ENCODE peak calls at places on chromosomes 16 and 17, in ten cellular contexts. One of them, this sample, is unnamed.
A peak's percentile ranks its signal among the peaks of the same experiment; 100 is the strongest.

GRCh38 chr16:74257061-74257460 is 39.6 kb upstream of the PSMD7 start:
- ATAC-seq in upper lobe of left lung: no peak
- ATAC-seq in heart left ventricle: no peak
- ATAC-seq in GM12878: peak; percentile 55
- ATAC-seq in HepG2: no peak
- ATAC-seq in right lobe of liver: no peak
- ATAC-seq in gastrocnemius medialis: no peak
- ATAC-seq in HCT116: no peak
- ATAC-seq in A549: no peak
- ATAC-seq in IMR-90: no peak
- ATAC-seq in this sample: no peak

GRCh38 chr16:81516478-81517149 is 72.0 kb downstream of the CMIP start:
- ATAC-seq in upper lobe of left lung: no peak
- ATAC-seq in heart left ventricle: no peak
- ATAC-seq in GM12878: no peak
- ATAC-seq in HepG2: no peak
- ATAC-seq in right lobe of liver: no peak
- ATAC-seq in gastrocnemius medialis: no peak
- ATAC-seq in HCT116: no peak
- ATAC-seq in A549: no peak
- ATAC-seq in IMR-90: no peak
- ATAC-seq in this sample: no peak

GRCh38 chr17:63740464-63741181 is 976 bp downstream of the STRADA start:
- ATAC-seq in upper lobe of left lung: no peak
- ATAC-seq in heart left ventricle: peak; percentile 2
- ATAC-seq in GM12878: peak; percentile 1
- ATAC-seq in HepG2: peak; percentile 6
- ATAC-seq in right lobe of liver: peak; percentile 0
- ATAC-seq in gastrocnemius medialis: no peak
- ATAC-seq in HCT116: no peak
- ATAC-seq in A549: peak; percentile 16
- ATAC-seq in IMR-90: no peak
- ATAC-seq in this sample: no peak

GRCh38 chr16:67926181-67926742 is 5.4 kb downstream of the CTRL start:
- ATAC-seq in upper lobe of left lung: no peak
- ATAC-seq in heart left ventricle: no peak
- ATAC-seq in GM12878: peak; percentile 24
- ATAC-seq in HepG2: peak; percentile 43
- ATAC-seq in right lobe of liver: no peak
- ATAC-seq in gastrocnemius medialis: peak; percentile 71
- ATAC-seq in HCT116: peak; percentile 52
- ATAC-seq in A549: peak; percentile 59
- ATAC-seq in IMR-90: peak; percentile 9
- ATAC-seq in this sample: no peak

GRCh38 chr17:7560172-7561027 is 1.3 kb upstream of the SENP3 start:
- ATAC-seq in upper lobe of left lung: peak; percentile 67
- ATAC-seq in heart left ventricle: peak; percentile 41
- ATAC-seq in GM12878: peak; percentile 73
- ATAC-seq in HepG2: peak; percentile 74
- ATAC-seq in right lobe of liver: peak; percentile 55
- ATAC-seq in gastrocnemius medialis: no peak
- ATAC-seq in HCT116: peak; percentile 65
- ATAC-seq in A549: peak; percentile 76
- ATAC-seq in IMR-90: peak; percentile 45
- ATAC-seq in this sample: no peak

GRCh38 chr17:70484050-70484449 is 314.7 kb downstream of the KCNJ2 start:
- ATAC-seq in upper lobe of left lung: peak; percentile 77
- ATAC-seq in heart left ventricle: no peak
- ATAC-seq in GM12878: no peak
- ATAC-seq in HepG2: no peak
- ATAC-seq in right lobe of liver: no peak
- ATAC-seq in gastrocnemius medialis: no peak
- ATAC-seq in HCT116: no peak
- ATAC-seq in A549: peak; percentile 39
- ATAC-seq in IMR-90: no peak
- ATAC-seq in this sample: no peak

GRCh38 chr17:49756323-49756722 is 7.6 kb downstream of the FAM117A start:
- ATAC-seq in upper lobe of left lung: no peak
- ATAC-seq in heart left ventricle: no peak
- ATAC-seq in GM12878: no peak
- ATAC-seq in HepG2: no peak
- ATAC-seq in right lobe of liver: no peak
- ATAC-seq in gastrocnemius medialis: no peak
- ATAC-seq in HCT116: no peak
- ATAC-seq in A549: no peak
- ATAC-seq in IMR-90: no peak
- ATAC-seq in this sample: no peak

GRCh38 chr16:88298166-88298881 is 84.4 kb upstream of the ZNF469 start:
- ATAC-seq in upper lobe of left lung: no peak
- ATAC-seq in heart left ventricle: peak; percentile 77
- ATAC-seq in GM12878: no peak
- ATAC-seq in HepG2: no peak
- ATAC-seq in right lobe of liver: no peak
- ATAC-seq in gastrocnemius medialis: no peak
- ATAC-seq in HCT116: no peak
- ATAC-seq in A549: no peak
- ATAC-seq in IMR-90: peak; percentile 29
- ATAC-seq in this sample: peak; percentile 53

DNA sequence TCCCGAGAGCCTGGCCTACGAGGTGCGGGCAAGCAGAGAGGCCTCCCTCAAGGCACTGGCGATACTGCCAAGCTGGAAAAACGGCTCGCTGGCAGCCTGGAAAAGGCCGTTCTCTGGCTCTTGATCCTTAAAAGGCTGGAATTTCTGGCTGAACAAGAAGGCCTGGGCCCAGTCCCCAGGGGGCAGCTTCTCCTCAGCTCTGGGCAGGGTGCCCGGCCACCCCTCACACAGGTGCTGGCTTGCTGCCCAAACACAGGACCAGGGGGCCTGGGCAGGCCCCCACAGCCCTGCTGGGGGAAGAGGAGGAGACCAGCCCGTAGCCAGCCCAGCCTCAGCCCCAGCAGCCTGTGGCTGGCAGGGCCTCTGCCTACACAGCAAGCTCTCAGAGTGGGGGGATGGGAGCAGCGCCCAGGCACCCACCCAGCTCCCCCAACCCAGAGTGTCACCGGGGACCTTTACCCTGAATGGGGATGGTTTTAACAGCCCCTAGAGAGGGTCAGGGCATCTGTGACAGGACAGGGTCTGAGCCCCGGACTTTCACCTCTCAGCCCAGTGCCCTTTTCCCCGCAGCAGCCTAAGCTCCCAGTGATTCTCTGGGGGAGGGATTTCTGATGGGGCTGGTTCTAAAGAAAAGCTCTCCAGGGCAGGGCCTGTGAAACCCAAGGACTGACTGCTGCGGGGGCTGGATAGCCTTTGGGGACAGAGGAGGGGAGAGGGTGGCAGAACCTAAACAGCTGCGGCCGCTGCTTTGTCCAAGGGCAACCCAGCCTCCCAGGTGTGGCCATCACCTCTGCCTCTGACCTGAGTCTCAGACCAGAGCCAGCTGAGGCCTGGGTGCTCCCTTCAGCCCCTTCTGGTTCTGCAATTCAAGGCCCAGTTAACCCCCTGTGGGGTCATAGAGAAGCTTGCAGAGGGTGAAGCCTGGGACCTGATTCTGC is 38.6 kb upstream of the TOB1 start:
- ATAC-seq in upper lobe of left lung: peak; percentile 73
- ATAC-seq in heart left ventricle: peak; percentile 63
- ATAC-seq in GM12878: peak; percentile 46
- ATAC-seq in HepG2: peak; percentile 74
- ATAC-seq in right lobe of liver: peak; percentile 77
- ATAC-seq in gastrocnemius medialis: peak; percentile 59
- ATAC-seq in HCT116: peak; percentile 35
- ATAC-seq in A549: peak; percentile 33
- ATAC-seq in IMR-90: peak; percentile 57
- ATAC-seq in this sample: peak; percentile 71
- TF ChIP-seq POLR2A in upper lobe of left lung: no peak
- TF ChIP-seq POLR2A in heart left ventricle: no peak
- TF ChIP-seq POLR2A in GM12878: no peak
- TF ChIP-seq POLR2A in HepG2: peak; percentile 62
- TF ChIP-seq POLR2A in right lobe of liver: peak; percentile 69
- TF ChIP-seq POLR2A in gastrocnemius medialis: peak; percentile 14
- TF ChIP-seq POLR2A in HCT116: no peak
- TF ChIP-seq POLR2A in A549: no peak
- TF ChIP-seq POLR2A in IMR-90: no peak
- TF ChIP-seq POLR2A in this sample: no peak

GRCh38 chr17:17783825-17784598 is 52.8 kb downstream of the SREBF1 start:
- ATAC-seq in upper lobe of left lung: peak; percentile 2
- ATAC-seq in heart left ventricle: peak; percentile 3
- ATAC-seq in GM12878: peak; percentile 40
- ATAC-seq in HepG2: no peak
- ATAC-seq in right lobe of liver: no peak
- ATAC-seq in gastrocnemius medialis: peak; percentile 28
- ATAC-seq in HCT116: no peak
- ATAC-seq in A549: no peak
- ATAC-seq in IMR-90: no peak
- ATAC-seq in this sample: no peak

GRCh38 chr17:17782425-17783120 is 54.2 kb downstream of the SREBF1 start:
- ATAC-seq in upper lobe of left lung: no peak
- ATAC-seq in heart left ventricle: peak; percentile 10
- ATAC-seq in GM12878: peak; percentile 43
- ATAC-seq in HepG2: peak; percentile 8
- ATAC-seq in right lobe of liver: peak; percentile 14
- ATAC-seq in gastrocnemius medialis: peak; percentile 32
- ATAC-seq in HCT116: peak; percentile 34
- ATAC-seq in A549: no peak
- ATAC-seq in IMR-90: no peak
- ATAC-seq in this sample: no peak

GRCh38 chr17:17780941-17781590 is 55.7 kb downstream of the SREBF1 start:
- ATAC-seq in upper lobe of left lung: no peak
- ATAC-seq in heart left ventricle: peak; percentile 1
- ATAC-seq in GM12878: no peak
- ATAC-seq in HepG2: peak; percentile 1
- ATAC-seq in right lobe of liver: no peak
- ATAC-seq in gastrocnemius medialis: no peak
- ATAC-seq in HCT116: peak; percentile 16
- ATAC-seq in A549: peak; percentile 20
- ATAC-seq in IMR-90: no peak
- ATAC-seq in this sample: peak; percentile 32

GRCh38 chr17:17783121-17783824 is 53.5 kb downstream of the SREBF1 start:
- ATAC-seq in upper lobe of left lung: no peak
- ATAC-seq in heart left ventricle: peak; percentile 55
- ATAC-seq in GM12878: peak; percentile 74
- ATAC-seq in HepG2: peak; percentile 28
- ATAC-seq in right lobe of liver: peak; percentile 75
- ATAC-seq in gastrocnemius medialis: peak; percentile 61
- ATAC-seq in HCT116: peak; percentile 72
- ATAC-seq in A549: no peak
- ATAC-seq in IMR-90: peak; percentile 24
- ATAC-seq in this sample: no peak

GRCh38 chr17:17781591-17782424 is 55.0 kb downstream of the SREBF1 start:
- ATAC-seq in upper lobe of left lung: no peak
- ATAC-seq in heart left ventricle: peak; percentile 73
- ATAC-seq in GM12878: peak; percentile 27
- ATAC-seq in HepG2: peak; percentile 44
- ATAC-seq in right lobe of liver: peak; percentile 40
- ATAC-seq in gastrocnemius medialis: peak; percentile 66
- ATAC-seq in HCT116: peak; percentile 44
- ATAC-seq in A549: peak; percentile 26
- ATAC-seq in IMR-90: peak; percentile 32
- ATAC-seq in this sample: peak; percentile 81
- H3K4me1 ChIP-seq in upper lobe of left lung: peaks cover 48% of the 10 kb centered on the region
- H3K4me1 ChIP-seq in heart left ventricle: peaks cover 7% of the 10 kb centered on the region
- H3K4me1 ChIP-seq in GM12878: peaks cover 11% of the 10 kb centered on the region
- H3K4me1 ChIP-seq in HepG2: peaks cover 78% of the 10 kb centered on the region
- H3K4me1 ChIP-seq in right lobe of liver: no peaks in the 10 kb centered on the region
- H3K4me1 ChIP-seq in gastrocnemius medialis: peaks cover 57% of the 10 kb centered on the region
- H3K4me1 ChIP-seq in HCT116: peaks cover 72% of the 10 kb centered on the region
- H3K4me1 ChIP-seq in A549: peaks cover 62% of the 10 kb centered on the region
- H3K4me1 ChIP-seq in IMR-90: peaks cover 46% of the 10 kb centered on the region
- H3K4me1 ChIP-seq in this sample: peaks cover 2% of the 10 kb centered on the region

DNA sequence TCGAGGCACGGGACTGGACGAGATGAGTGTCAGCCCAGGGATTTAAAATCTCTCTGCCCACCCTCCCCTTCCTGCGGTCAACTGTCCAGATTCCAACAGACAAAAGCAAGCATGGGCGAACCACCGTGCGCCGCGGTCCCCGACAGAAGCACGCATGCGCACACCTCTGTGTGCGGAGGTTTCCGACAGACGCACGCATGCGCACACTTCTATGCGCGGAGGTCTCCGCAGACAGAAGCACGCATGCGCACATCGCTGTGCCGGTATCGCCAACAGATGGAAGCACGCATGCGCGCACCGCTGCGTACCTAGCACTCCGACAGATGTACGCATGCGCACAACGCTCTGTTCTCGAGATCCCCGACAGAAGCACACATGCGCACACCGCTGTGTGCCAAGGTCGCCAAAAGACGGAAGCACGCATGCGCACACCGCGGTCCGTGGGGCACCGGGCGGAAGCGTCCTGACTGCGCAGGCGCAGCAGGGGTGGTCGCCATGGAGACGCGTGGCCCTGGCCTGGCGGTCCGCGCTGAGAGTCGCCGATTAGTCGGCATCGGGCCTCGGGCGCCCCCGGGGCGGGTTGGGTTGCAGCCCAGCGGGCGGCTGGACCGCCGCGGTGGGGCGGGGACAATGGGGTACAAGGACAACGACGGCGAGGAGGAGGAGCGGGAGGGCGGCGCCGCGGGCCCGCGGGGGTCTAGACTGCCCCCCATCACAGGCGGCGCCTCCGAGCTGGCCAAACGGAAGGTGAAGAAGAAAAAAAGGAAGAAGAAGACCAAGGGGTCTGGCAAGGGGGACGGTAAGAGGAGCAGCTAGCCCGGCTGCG is 57.5 kb upstream of the RPH3AL start:
- ATAC-seq in upper lobe of left lung: peak; percentile 91
- ATAC-seq in heart left ventricle: peak; percentile 92
- ATAC-seq in GM12878: peak; percentile 93
- ATAC-seq in HepG2: peak; percentile 86
- ATAC-seq in right lobe of liver: peak; percentile 87
- ATAC-seq in gastrocnemius medialis: peak; percentile 97
- ATAC-seq in HCT116: peak; percentile 88
- ATAC-seq in A549: peak; percentile 81
- ATAC-seq in IMR-90: peak; percentile 91
- ATAC-seq in this sample: peak; percentile 97
- TF ChIP-seq POLR2A in upper lobe of left lung: no peak
- TF ChIP-seq POLR2A in heart left ventricle: peak; percentile 52
- TF ChIP-seq POLR2A in GM12878: peak; percentile 90
- TF ChIP-seq POLR2A in HepG2: peak; percentile 61
- TF ChIP-seq POLR2A in right lobe of liver: peak; percentile 64
- TF ChIP-seq POLR2A in gastrocnemius medialis: no peak
- TF ChIP-seq POLR2A in HCT116: peak; percentile 77
- TF ChIP-seq POLR2A in A549: peak; percentile 95
- TF ChIP-seq POLR2A in IMR-90: peak; percentile 60
- TF ChIP-seq POLR2A in this sample: no peak

GRCh38 chr17:1907818-1908698 is 78.3 kb downstream of the RPA1 start:
- ATAC-seq in upper lobe of left lung: no peak
- ATAC-seq in heart left ventricle: peak; percentile 28
- ATAC-seq in GM12878: peak; percentile 18
- ATAC-seq in HepG2: no peak
- ATAC-seq in right lobe of liver: no peak
- ATAC-seq in gastrocnemius medialis: no peak
- ATAC-seq in HCT116: no peak
- ATAC-seq in A549: no peak
- ATAC-seq in IMR-90: peak; percentile 63
- ATAC-seq in this sample: peak; percentile 28

GRCh38 chr17:1909985-1910384 is 80.2 kb downstream of the RPA1 start:
- ATAC-seq in upper lobe of left lung: no peak
- ATAC-seq in heart left ventricle: no peak
- ATAC-seq in GM12878: no peak
- ATAC-seq in HepG2: peak; percentile 36
- ATAC-seq in right lobe of liver: peak; percentile 89
- ATAC-seq in gastrocnemius medialis: no peak
- ATAC-seq in HCT116: no peak
- ATAC-seq in A549: no peak
- ATAC-seq in IMR-90: no peak
- ATAC-seq in this sample: no peak

GRCh38 chr17:1907216-1907631 is 77.4 kb downstream of the RPA1 start:
- ATAC-seq in upper lobe of left lung: peak; percentile 17
- ATAC-seq in heart left ventricle: no peak
- ATAC-seq in GM12878: no peak
- ATAC-seq in HepG2: no peak
- ATAC-seq in right lobe of liver: no peak
- ATAC-seq in gastrocnemius medialis: peak; percentile 61
- ATAC-seq in HCT116: no peak
- ATAC-seq in A549: no peak
- ATAC-seq in IMR-90: no peak
- ATAC-seq in this sample: no peak

GRCh38 chr17:1906622-1907021 is 76.8 kb downstream of the RPA1 start:
- ATAC-seq in upper lobe of left lung: no peak
- ATAC-seq in heart left ventricle: no peak
- ATAC-seq in GM12878: no peak
- ATAC-seq in HepG2: no peak
- ATAC-seq in right lobe of liver: no peak
- ATAC-seq in gastrocnemius medialis: no peak
- ATAC-seq in HCT116: no peak
- ATAC-seq in A549: no peak
- ATAC-seq in IMR-90: no peak
- ATAC-seq in this sample: no peak

DNA sequence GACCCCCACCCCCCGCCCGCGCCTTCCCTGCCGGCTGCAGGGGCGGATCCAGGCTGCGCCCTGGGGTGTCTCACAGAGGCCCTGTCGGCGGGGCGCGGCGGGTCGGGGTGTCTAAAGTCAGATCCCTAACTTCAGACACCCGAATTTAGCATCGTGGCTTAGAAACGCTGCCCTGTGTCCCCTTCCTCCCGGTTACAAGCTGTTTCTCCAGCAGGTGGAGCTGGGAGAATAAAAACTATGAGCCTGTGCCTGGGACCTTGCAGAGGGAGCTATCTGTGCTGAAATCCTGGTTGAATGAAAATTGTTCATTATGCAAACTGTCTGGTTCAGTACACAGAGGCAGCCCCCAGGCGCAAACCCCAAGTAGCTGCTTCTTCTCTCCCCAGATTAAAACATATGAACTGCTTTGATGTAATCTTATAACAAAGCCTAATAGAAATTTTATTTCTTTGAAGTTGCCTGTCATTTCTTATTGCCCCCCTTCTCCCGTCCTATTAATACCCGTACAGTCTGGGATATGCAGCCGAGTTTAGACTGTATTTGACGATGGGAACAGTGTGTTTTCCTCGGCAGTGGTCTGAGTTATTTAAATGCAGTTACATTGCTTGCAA is 79.0 kb downstream of the RPA1 start:
- ATAC-seq in upper lobe of left lung: peak; percentile 45
- ATAC-seq in heart left ventricle: peak; percentile 85
- ATAC-seq in GM12878: peak; percentile 84
- ATAC-seq in HepG2: peak; percentile 79
- ATAC-seq in right lobe of liver: peak; percentile 82
- ATAC-seq in gastrocnemius medialis: peak; percentile 78
- ATAC-seq in HCT116: peak; percentile 95
- ATAC-seq in A549: peak; percentile 88
- ATAC-seq in IMR-90: peak; percentile 97
- ATAC-seq in this sample: peak; percentile 84
- H3K4me1 ChIP-seq in upper lobe of left lung: peaks cover 9% of the 10 kb centered on the region
- H3K4me1 ChIP-seq in heart left ventricle: no peaks in the 10 kb centered on the region
- H3K4me1 ChIP-seq in GM12878: peaks cover 17% of the 10 kb centered on the region
- H3K4me1 ChIP-seq in HepG2: peaks cover 42% of the 10 kb centered on the region
- H3K4me1 ChIP-seq in right lobe of liver: peaks cover 3% of the 10 kb centered on the region
- H3K4me1 ChIP-seq in gastrocnemius medialis: peaks cover 30% of the 10 kb centered on the region
- H3K4me1 ChIP-seq in HCT116: no peaks in the 10 kb centered on the region
- H3K4me1 ChIP-seq in A549: peaks cover 9% of the 10 kb centered on the region
- H3K4me1 ChIP-seq in IMR-90: no peaks in the 10 kb centered on the region
- H3K4me1 ChIP-seq in this sample: peaks cover 15% of the 10 kb centered on the region

This sample was measured in gastroesophageal sphincter.